ENCODE peak calls at places on chromosomes 2 and 18, in seven cellular contexts. One of them, this sample, is unnamed.

GRCh38 chr2:102826904-102827303 is 65.1 kb downstream of the TMEM182 start:
- DNase-seq in uterus: no peak
- DNase-seq in stomach: peak
- DNase-seq in astrocyte of the spinal cord: peak
- DNase-seq in heart right ventricle: peak
- DNase-seq in colonic mucosa: no peak
- DNase-seq in upper lobe of left lung: no peak
- DNase-seq in this sample: no peak

GRCh38 chr2:149562304-149562703 is 25.3 kb downstream of the MMADHC start:
- DNase-seq in uterus: no peak
- DNase-seq in colonic mucosa: peak
- DNase-seq in stomach: no peak
- DNase-seq in astrocyte of the spinal cord: peak
- DNase-seq in upper lobe of left lung: no peak
- DNase-seq in heart right ventricle: no peak
- DNase-seq in this sample: no peak

GRCh38 chr2:157487747-157488146 is 43.9 kb upstream of the CYTIP start:
- DNase-seq in stomach: no peak
- DNase-seq in astrocyte of the spinal cord: no peak
- DNase-seq in upper lobe of left lung: no peak
- DNase-seq in colonic mucosa: no peak
- DNase-seq in uterus: no peak
- DNase-seq in heart right ventricle: no peak
- DNase-seq in this sample: no peak

GRCh38 chr2:216284708-216285107 is 87.6 kb downstream of the MARCHF4 start:
- DNase-seq in upper lobe of left lung: no peak
- DNase-seq in colonic mucosa: no peak
- DNase-seq in stomach: no peak
- DNase-seq in heart right ventricle: no peak
- DNase-seq in uterus: no peak
- DNase-seq in astrocyte of the spinal cord: no peak
- DNase-seq in this sample: no peak

GRCh38 chr2:242085941-242086621 is 216.6 kb downstream of the RTP5 start:
- DNase-seq in uterus: no peak
- DNase-seq in upper lobe of left lung: peak
- DNase-seq in astrocyte of the spinal cord: no peak
- DNase-seq in heart right ventricle: peak
- DNase-seq in colonic mucosa: no peak
- DNase-seq in stomach: peak
- DNase-seq in this sample: no peak

GRCh38 chr2:202494300-202494699 is 118.2 kb downstream of the BMPR2 start:
- DNase-seq in astrocyte of the spinal cord: peak
- DNase-seq in colonic mucosa: peak
- DNase-seq in uterus: no peak
- DNase-seq in heart right ventricle: no peak
- DNase-seq in stomach: no peak
- DNase-seq in upper lobe of left lung: peak
- DNase-seq in this sample: no peak

GRCh38 chr2:112939425-112939824 is 28.5 kb downstream of the IL37 start:
- DNase-seq in upper lobe of left lung: no peak
- DNase-seq in astrocyte of the spinal cord: no peak
- DNase-seq in uterus: no peak
- DNase-seq in stomach: peak
- DNase-seq in heart right ventricle: no peak
- DNase-seq in colonic mucosa: no peak
- DNase-seq in this sample: no peak

GRCh38 chr18:74715865-74716712 is 118.4 kb downstream of the ZNF407 start:
- DNase-seq in astrocyte of the spinal cord: no peak
- DNase-seq in upper lobe of left lung: no peak
- DNase-seq in heart right ventricle: no peak
- DNase-seq in uterus: no peak
- DNase-seq in colonic mucosa: no peak
- DNase-seq in stomach: no peak
- DNase-seq in this sample: no peak

GRCh38 chr2:201947287-201947686 is 86.4 kb upstream of the FZD7 start:
- DNase-seq in astrocyte of the spinal cord: no peak
- DNase-seq in heart right ventricle: no peak
- DNase-seq in colonic mucosa: no peak
- DNase-seq in upper lobe of left lung: no peak
- DNase-seq in stomach: no peak
- DNase-seq in uterus: no peak
- DNase-seq in this sample: no peak

GRCh38 chr2:175234153-175234552 is 52.6 kb upstream of the ATP5MC3 start:
- DNase-seq in upper lobe of left lung: no peak
- DNase-seq in stomach: no peak
- DNase-seq in uterus: no peak
- DNase-seq in heart right ventricle: no peak
- DNase-seq in astrocyte of the spinal cord: no peak
- DNase-seq in colonic mucosa: no peak
- DNase-seq in this sample: no peak

GRCh38 chr2:44168684-44169154 is at the start of gene PPM1B:
- DNase-seq in heart right ventricle: peak
- DNase-seq in upper lobe of left lung: peak
- DNase-seq in colonic mucosa: peak
- DNase-seq in uterus: peak
- DNase-seq in astrocyte of the spinal cord: no peak
- DNase-seq in stomach: no peak
- DNase-seq in this sample: peak

GRCh38 chr2:109637749-109638570 is 23.8 kb downstream of the SOWAHC start:
- DNase-seq in colonic mucosa: no peak
- DNase-seq in astrocyte of the spinal cord: no peak
- DNase-seq in heart right ventricle: no peak
- DNase-seq in upper lobe of left lung: no peak
- DNase-seq in uterus: no peak
- DNase-seq in stomach: no peak
- DNase-seq in this sample: no peak

GRCh38 chr2:165044505-165045303 is 89.4 kb upstream of the SLC38A11 start:
- DNase-seq in stomach: no peak
- DNase-seq in astrocyte of the spinal cord: no peak
- DNase-seq in colonic mucosa: no peak
- DNase-seq in uterus: no peak
- DNase-seq in upper lobe of left lung: no peak
- DNase-seq in heart right ventricle: no peak
- DNase-seq in this sample: no peak

GRCh38 chr2:27261926-27262298 is 935 bp downstream of the SLC30A3 start:
- DNase-seq in upper lobe of left lung: no peak
- DNase-seq in heart right ventricle: no peak
- DNase-seq in astrocyte of the spinal cord: no peak
- DNase-seq in uterus: no peak
- DNase-seq in stomach: no peak
- DNase-seq in colonic mucosa: no peak
- DNase-seq in this sample: no peak
- TF ChIP-seq CTCF in upper lobe of left lung: no peak
- TF ChIP-seq CTCF in heart right ventricle: no peak
- TF ChIP-seq CTCF in astrocyte of the spinal cord: no peak
- TF ChIP-seq CTCF in uterus: no peak
- TF ChIP-seq CTCF in stomach: no peak
- TF ChIP-seq CTCF in colonic mucosa: no peak
- TF ChIP-seq CTCF in this sample: no peak

DNA sequence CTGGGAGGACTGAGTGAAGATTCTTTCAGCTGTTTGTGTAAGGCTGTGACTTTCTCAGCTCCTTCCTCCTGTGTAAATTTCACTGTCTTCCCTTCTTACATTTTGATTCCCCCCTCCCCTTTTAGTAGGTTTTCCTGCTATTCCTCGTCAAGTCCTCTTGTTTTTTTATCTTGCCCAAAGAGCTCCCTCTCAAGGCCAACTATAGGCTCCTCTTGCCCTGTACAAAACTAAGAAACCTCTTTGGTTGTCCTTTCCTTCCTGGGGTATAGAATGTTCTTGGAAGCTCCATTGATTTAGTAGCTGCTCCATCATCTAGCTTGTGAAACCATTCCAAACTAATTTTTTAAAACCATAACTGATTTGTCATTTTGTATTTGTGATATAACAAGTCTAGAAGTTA is 7.3 kb downstream of the CCDC121 start:
- DNase-seq in stomach: no peak
- DNase-seq in heart right ventricle: no peak
- DNase-seq in uterus: no peak
- DNase-seq in colonic mucosa: no peak
- DNase-seq in upper lobe of left lung: no peak
- DNase-seq in astrocyte of the spinal cord: no peak
- DNase-seq in this sample: no peak
- TF ChIP-seq CTCF in stomach: no peak
- TF ChIP-seq CTCF in heart right ventricle: no peak
- TF ChIP-seq CTCF in uterus: no peak
- TF ChIP-seq CTCF in colonic mucosa: no peak
- TF ChIP-seq CTCF in upper lobe of left lung: no peak
- TF ChIP-seq CTCF in astrocyte of the spinal cord: peak
- TF ChIP-seq CTCF in this sample: no peak

GRCh38 chr2:49621014-49621413 is 466.7 kb upstream of the FSHR start:
- DNase-seq in astrocyte of the spinal cord: no peak
- DNase-seq in uterus: no peak
- DNase-seq in colonic mucosa: no peak
- DNase-seq in upper lobe of left lung: no peak
- DNase-seq in stomach: no peak
- DNase-seq in heart right ventricle: no peak
- DNase-seq in this sample: no peak

GRCh38 chr2:49616800-49617199 is 462.5 kb upstream of the FSHR start:
- DNase-seq in stomach: no peak
- DNase-seq in colonic mucosa: no peak
- DNase-seq in uterus: no peak
- DNase-seq in upper lobe of left lung: no peak
- DNase-seq in heart right ventricle: no peak
- DNase-seq in astrocyte of the spinal cord: peak
- DNase-seq in this sample: no peak

GRCh38 chr2:49619804-49620203 is 465.5 kb upstream of the FSHR start:
- DNase-seq in upper lobe of left lung: no peak
- DNase-seq in colonic mucosa: no peak
- DNase-seq in uterus: no peak
- DNase-seq in stomach: no peak
- DNase-seq in astrocyte of the spinal cord: no peak
- DNase-seq in heart right ventricle: no peak
- DNase-seq in this sample: no peak
- TF ChIP-seq CTCF in upper lobe of left lung: no peak
- TF ChIP-seq CTCF in colonic mucosa: no peak
- TF ChIP-seq CTCF in uterus: no peak
- TF ChIP-seq CTCF in stomach: no peak
- TF ChIP-seq CTCF in astrocyte of the spinal cord: no peak
- TF ChIP-seq CTCF in heart right ventricle: no peak
- TF ChIP-seq CTCF in this sample: peak

DNA sequence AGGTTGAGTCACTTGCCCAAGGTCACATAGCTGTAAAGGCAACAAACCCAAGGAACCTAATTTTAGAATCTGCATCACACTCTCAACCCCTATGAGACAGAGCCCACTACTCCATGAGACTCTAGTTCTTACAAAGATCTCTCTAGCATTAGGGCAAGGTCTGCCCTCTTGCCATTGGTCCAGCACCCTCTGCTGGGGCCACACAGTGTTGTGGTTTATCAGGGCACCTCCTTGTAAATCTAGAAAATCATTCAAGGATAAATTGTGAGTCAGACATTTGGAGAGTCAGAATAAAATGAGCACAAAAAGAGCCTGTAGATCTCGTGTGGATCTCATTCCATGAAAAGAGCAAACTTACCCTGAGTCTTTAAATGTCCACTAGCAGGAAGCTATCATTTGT is 91.2 kb downstream of the SLC8A1 start:
- DNase-seq in colonic mucosa: no peak
- DNase-seq in upper lobe of left lung: no peak
- DNase-seq in heart right ventricle: no peak
- DNase-seq in astrocyte of the spinal cord: no peak
- DNase-seq in stomach: no peak
- DNase-seq in uterus: no peak
- DNase-seq in this sample: no peak
- TF ChIP-seq CTCF in colonic mucosa: no peak
- TF ChIP-seq CTCF in upper lobe of left lung: no peak
- TF ChIP-seq CTCF in heart right ventricle: no peak
- TF ChIP-seq CTCF in astrocyte of the spinal cord: no peak
- TF ChIP-seq CTCF in stomach: no peak
- TF ChIP-seq CTCF in uterus: no peak
- TF ChIP-seq CTCF in this sample: no peak

GRCh38 chr2:21163213-21163612 is 39.4 kb downstream of the TDRD15 start:
- DNase-seq in upper lobe of left lung: no peak
- DNase-seq in heart right ventricle: no peak
- DNase-seq in uterus: no peak
- DNase-seq in astrocyte of the spinal cord: no peak
- DNase-seq in colonic mucosa: no peak
- DNase-seq in stomach: no peak
- DNase-seq in this sample: no peak

GRCh38 chr2:21161832-21162614 is 38.3 kb downstream of the TDRD15 start:
- DNase-seq in stomach: no peak
- DNase-seq in colonic mucosa: no peak
- DNase-seq in heart right ventricle: no peak
- DNase-seq in uterus: no peak
- DNase-seq in upper lobe of left lung: no peak
- DNase-seq in astrocyte of the spinal cord: no peak
- DNase-seq in this sample: no peak

GRCh38 chr2:21161122-21161521 is 37.4 kb downstream of the TDRD15 start:
- DNase-seq in upper lobe of left lung: no peak
- DNase-seq in astrocyte of the spinal cord: no peak
- DNase-seq in stomach: no peak
- DNase-seq in heart right ventricle: no peak
- DNase-seq in uterus: no peak
- DNase-seq in colonic mucosa: no peak
- DNase-seq in this sample: no peak

GRCh38 chr2:21162615-21162878 is 38.8 kb downstream of the TDRD15 start:
- DNase-seq in upper lobe of left lung: no peak
- DNase-seq in heart right ventricle: no peak
- DNase-seq in stomach: no peak
- DNase-seq in colonic mucosa: no peak
- DNase-seq in uterus: no peak
- DNase-seq in astrocyte of the spinal cord: no peak
- DNase-seq in this sample: no peak

GRCh38 chr2:21165350-21165749 is 41.6 kb downstream of the TDRD15 start:
- DNase-seq in heart right ventricle: no peak
- DNase-seq in upper lobe of left lung: no peak
- DNase-seq in astrocyte of the spinal cord: peak
- DNase-seq in uterus: no peak
- DNase-seq in colonic mucosa: no peak
- DNase-seq in stomach: no peak
- DNase-seq in this sample: no peak
- TF ChIP-seq CTCF in heart right ventricle: peak
- TF ChIP-seq CTCF in upper lobe of left lung: no peak
- TF ChIP-seq CTCF in astrocyte of the spinal cord: peak
- TF ChIP-seq CTCF in uterus: no peak
- TF ChIP-seq CTCF in colonic mucosa: no peak
- TF ChIP-seq CTCF in stomach: no peak
- TF ChIP-seq CTCF in this sample: peak

GRCh38 chr2:170235860-170236638 is 58.1 kb downstream of the MYO3B start:
- DNase-seq in heart right ventricle: no peak
- DNase-seq in colonic mucosa: no peak
- DNase-seq in astrocyte of the spinal cord: peak
- DNase-seq in stomach: no peak
- DNase-seq in uterus: no peak
- DNase-seq in upper lobe of left lung: no peak
- DNase-seq in this sample: peak
- TF ChIP-seq CTCF in heart right ventricle: peak
- TF ChIP-seq CTCF in colonic mucosa: peak
- TF ChIP-seq CTCF in astrocyte of the spinal cord: peak
- TF ChIP-seq CTCF in stomach: no peak
- TF ChIP-seq CTCF in uterus: peak
- TF ChIP-seq CTCF in upper lobe of left lung: peak
- TF ChIP-seq CTCF in this sample: peak

GRCh38 chr18:48756511-48757226 is 194.1 kb downstream of the SMAD7 start:
- DNase-seq in upper lobe of left lung: no peak
- DNase-seq in heart right ventricle: no peak
- DNase-seq in uterus: no peak
- DNase-seq in astrocyte of the spinal cord: no peak
- DNase-seq in colonic mucosa: no peak
- DNase-seq in stomach: no peak
- DNase-seq in this sample: no peak
- TF ChIP-seq CTCF in upper lobe of left lung: no peak
- TF ChIP-seq CTCF in heart right ventricle: no peak
- TF ChIP-seq CTCF in uterus: no peak
- TF ChIP-seq CTCF in astrocyte of the spinal cord: no peak
- TF ChIP-seq CTCF in colonic mucosa: no peak
- TF ChIP-seq CTCF in stomach: no peak
- TF ChIP-seq CTCF in this sample: no peak